ENCODE peak calls at places on chromosomes 6 and 20, in ten cellular contexts. One of them, this sample, is unnamed.

GRCh38 chr6:131685266-131685780 is 15.9 kb downstream of the OR2A4 start:
- DNase-seq in heart left ventricle: no peak
- DNase-seq in PC-3: no peak
- DNase-seq in GM23248: no peak
- DNase-seq in caudate nucleus: no peak
- DNase-seq in AG04450: no peak
- DNase-seq in esophagus muscularis mucosa: no peak
- DNase-seq in H9: no peak
- DNase-seq in mammary epithelial cell: no peak
- DNase-seq in brain microvascular endothelial cell: no peak
- DNase-seq in this sample: no peak

GRCh38 chr6:20180935-20181334 is 31.3 kb downstream of the MBOAT1 start:
- DNase-seq in PC-3: no peak
- DNase-seq in brain microvascular endothelial cell: no peak
- DNase-seq in caudate nucleus: no peak
- DNase-seq in mammary epithelial cell: peak
- DNase-seq in esophagus muscularis mucosa: no peak
- DNase-seq in GM23248: peak
- DNase-seq in heart left ventricle: no peak
- DNase-seq in H9: no peak
- DNase-seq in AG04450: no peak
- DNase-seq in this sample: no peak

GRCh38 chr6:125481056-125481455 is 179.3 kb upstream of the HDDC2 start:
- DNase-seq in mammary epithelial cell: no peak
- DNase-seq in caudate nucleus: no peak
- DNase-seq in PC-3: no peak
- DNase-seq in H9: no peak
- DNase-seq in GM23248: no peak
- DNase-seq in esophagus muscularis mucosa: no peak
- DNase-seq in heart left ventricle: no peak
- DNase-seq in AG04450: no peak
- DNase-seq in brain microvascular endothelial cell: peak
- DNase-seq in this sample: no peak

GRCh38 chr20:6887966-6888365 is 120.5 kb downstream of the BMP2 start:
- DNase-seq in heart left ventricle: no peak
- DNase-seq in GM23248: no peak
- DNase-seq in brain microvascular endothelial cell: no peak
- DNase-seq in H9: no peak
- DNase-seq in PC-3: no peak
- DNase-seq in caudate nucleus: no peak
- DNase-seq in AG04450: no peak
- DNase-seq in esophagus muscularis mucosa: no peak
- DNase-seq in mammary epithelial cell: no peak
- DNase-seq in this sample: no peak

GRCh38 chr6:37354526-37355384 is 972 bp downstream of the RNF8 start:
- DNase-seq in H9: peak
- DNase-seq in PC-3: peak
- DNase-seq in heart left ventricle: peak
- DNase-seq in AG04450: no peak
- DNase-seq in esophagus muscularis mucosa: no peak
- DNase-seq in brain microvascular endothelial cell: no peak
- DNase-seq in caudate nucleus: no peak
- DNase-seq in GM23248: peak
- DNase-seq in mammary epithelial cell: peak
- DNase-seq in this sample: no peak

GRCh38 chr20:47985092-47985850 is 200.0 kb upstream of the SULF2 start:
- DNase-seq in GM23248: peak
- DNase-seq in PC-3: peak
- DNase-seq in caudate nucleus: no peak
- DNase-seq in H9: peak
- DNase-seq in brain microvascular endothelial cell: no peak
- DNase-seq in esophagus muscularis mucosa: no peak
- DNase-seq in mammary epithelial cell: peak
- DNase-seq in AG04450: no peak
- DNase-seq in heart left ventricle: no peak
- DNase-seq in this sample: no peak

GRCh38 chr6:111992851-111993250 is 61.1 kb upstream of the CCN6 start:
- DNase-seq in GM23248: peak
- DNase-seq in caudate nucleus: no peak
- DNase-seq in brain microvascular endothelial cell: peak
- DNase-seq in esophagus muscularis mucosa: no peak
- DNase-seq in heart left ventricle: no peak
- DNase-seq in AG04450: no peak
- DNase-seq in PC-3: peak
- DNase-seq in H9: no peak
- DNase-seq in mammary epithelial cell: peak
- DNase-seq in this sample: no peak

GRCh38 chr6:134676307-134677281 is 273.3 kb downstream of the ALDH8A1 start:
- DNase-seq in GM23248: no peak
- DNase-seq in esophagus muscularis mucosa: no peak
- DNase-seq in PC-3: no peak
- DNase-seq in heart left ventricle: no peak
- DNase-seq in H9: no peak
- DNase-seq in brain microvascular endothelial cell: peak
- DNase-seq in caudate nucleus: no peak
- DNase-seq in AG04450: no peak
- DNase-seq in mammary epithelial cell: no peak
- DNase-seq in this sample: no peak

GRCh38 chr6:53956068-53956711 is 155.1 kb upstream of the MLIP start:
- DNase-seq in heart left ventricle: peak
- DNase-seq in GM23248: peak
- DNase-seq in brain microvascular endothelial cell: peak
- DNase-seq in mammary epithelial cell: peak
- DNase-seq in PC-3: peak
- DNase-seq in esophagus muscularis mucosa: no peak
- DNase-seq in caudate nucleus: peak
- DNase-seq in H9: peak
- DNase-seq in AG04450: peak
- DNase-seq in this sample: peak

GRCh38 chr6:169344651-169345050 is 91.0 kb upstream of the THBS2 start:
- DNase-seq in brain microvascular endothelial cell: no peak
- DNase-seq in AG04450: no peak
- DNase-seq in heart left ventricle: no peak
- DNase-seq in H9: no peak
- DNase-seq in esophagus muscularis mucosa: peak
- DNase-seq in mammary epithelial cell: no peak
- DNase-seq in caudate nucleus: no peak
- DNase-seq in GM23248: peak
- DNase-seq in PC-3: no peak
- DNase-seq in this sample: no peak

GRCh38 chr6:23003671-23004598 is 434.6 kb downstream of the HDGFL1 start:
- DNase-seq in caudate nucleus: no peak
- DNase-seq in mammary epithelial cell: no peak
- DNase-seq in GM23248: peak
- DNase-seq in brain microvascular endothelial cell: peak
- DNase-seq in esophagus muscularis mucosa: no peak
- DNase-seq in heart left ventricle: no peak
- DNase-seq in AG04450: peak
- DNase-seq in PC-3: no peak
- DNase-seq in H9: no peak
- DNase-seq in this sample: no peak

GRCh38 chr20:17966432-17967312 is 1.9 kb downstream of the SNX5 start:
- DNase-seq in mammary epithelial cell: peak
- DNase-seq in PC-3: peak
- DNase-seq in brain microvascular endothelial cell: peak
- DNase-seq in esophagus muscularis mucosa: no peak
- DNase-seq in H9: no peak
- DNase-seq in heart left ventricle: no peak
- DNase-seq in AG04450: no peak
- DNase-seq in GM23248: peak
- DNase-seq in caudate nucleus: no peak
- DNase-seq in this sample: peak

GRCh38 chr6:154390034-154390433 is 33.4 kb upstream of the IPCEF1 start:
- DNase-seq in PC-3: no peak
- DNase-seq in brain microvascular endothelial cell: no peak
- DNase-seq in H9: no peak
- DNase-seq in esophagus muscularis mucosa: no peak
- DNase-seq in mammary epithelial cell: peak
- DNase-seq in heart left ventricle: no peak
- DNase-seq in AG04450: no peak
- DNase-seq in GM23248: no peak
- DNase-seq in caudate nucleus: no peak
- DNase-seq in this sample: no peak

GRCh38 chr6:10999994-11000393 is 44.1 kb downstream of the ELOVL2 start:
- DNase-seq in brain microvascular endothelial cell: peak
- DNase-seq in mammary epithelial cell: no peak
- DNase-seq in heart left ventricle: no peak
- DNase-seq in H9: no peak
- DNase-seq in GM23248: peak
- DNase-seq in esophagus muscularis mucosa: no peak
- DNase-seq in PC-3: no peak
- DNase-seq in caudate nucleus: no peak
- DNase-seq in AG04450: peak
- DNase-seq in this sample: no peak

GRCh38 chr6:37668251-37668650 is 29.4 kb downstream of the MDGA1 start:
- DNase-seq in esophagus muscularis mucosa: no peak
- DNase-seq in heart left ventricle: no peak
- DNase-seq in AG04450: no peak
- DNase-seq in PC-3: peak
- DNase-seq in brain microvascular endothelial cell: no peak
- DNase-seq in H9: no peak
- DNase-seq in mammary epithelial cell: no peak
- DNase-seq in caudate nucleus: no peak
- DNase-seq in GM23248: peak
- DNase-seq in this sample: no peak

DNA sequence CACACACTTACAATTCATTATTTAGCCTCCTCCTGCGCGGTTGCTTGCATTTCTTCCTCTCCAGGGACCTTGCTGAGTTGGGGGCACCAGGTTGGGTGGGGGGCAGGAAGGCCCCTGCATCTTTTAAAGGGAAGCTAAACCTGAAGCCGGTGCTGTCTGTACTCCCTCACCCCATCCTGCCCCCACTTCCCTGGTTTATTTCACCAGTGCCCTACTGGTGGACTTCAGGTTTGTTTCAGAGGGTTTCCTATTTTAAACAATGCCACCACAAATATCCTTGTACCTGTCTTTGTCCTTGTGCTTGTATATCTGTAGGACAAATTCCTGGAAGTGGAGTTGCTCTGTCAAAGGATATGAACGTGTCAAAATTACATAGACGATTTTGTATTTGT is 21.0 kb downstream of the PTK7 start:
- DNase-seq in GM23248: no peak
- DNase-seq in PC-3: peak
- DNase-seq in brain microvascular endothelial cell: no peak
- DNase-seq in AG04450: no peak
- DNase-seq in mammary epithelial cell: no peak
- DNase-seq in esophagus muscularis mucosa: no peak
- DNase-seq in heart left ventricle: no peak
- DNase-seq in H9: no peak
- DNase-seq in caudate nucleus: no peak
- DNase-seq in this sample: no peak
- H3K27ac ChIP-seq in GM23248: peak
- H3K27ac ChIP-seq in PC-3: peak
- H3K27ac ChIP-seq in brain microvascular endothelial cell: peak
- H3K27ac ChIP-seq in AG04450: peak
- H3K27ac ChIP-seq in mammary epithelial cell: peak
- H3K27ac ChIP-seq in esophagus muscularis mucosa: no peak
- H3K27ac ChIP-seq in heart left ventricle: no peak
- H3K27ac ChIP-seq in H9: no peak
- H3K27ac ChIP-seq in caudate nucleus: peak
- H3K27ac ChIP-seq in this sample: no peak

DNA sequence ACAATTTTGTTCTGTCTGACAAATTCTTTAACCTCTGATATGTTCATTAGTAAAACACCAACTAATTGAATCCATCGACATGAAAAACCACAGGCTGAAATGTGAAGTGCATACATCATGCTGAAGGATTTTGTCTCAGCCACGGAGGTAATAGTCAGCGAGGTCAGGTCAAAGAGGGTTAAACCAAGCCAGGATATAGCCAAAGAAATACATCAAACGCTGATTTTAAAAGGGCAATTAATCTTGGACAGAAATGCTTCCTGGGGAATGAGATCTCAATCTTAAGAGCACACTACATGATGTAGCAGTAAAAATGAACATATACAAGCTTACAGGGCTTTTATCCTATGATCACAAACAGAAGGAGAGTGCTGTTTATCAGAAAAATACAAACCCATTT is 106.7 kb downstream of the PRDM1 start:
- DNase-seq in heart left ventricle: no peak
- DNase-seq in H9: no peak
- DNase-seq in AG04450: no peak
- DNase-seq in esophagus muscularis mucosa: no peak
- DNase-seq in brain microvascular endothelial cell: peak
- DNase-seq in PC-3: peak
- DNase-seq in mammary epithelial cell: peak
- DNase-seq in GM23248: peak
- DNase-seq in caudate nucleus: no peak
- DNase-seq in this sample: no peak
- H3K27ac ChIP-seq in heart left ventricle: no peak
- H3K27ac ChIP-seq in H9: no peak
- H3K27ac ChIP-seq in AG04450: no peak
- H3K27ac ChIP-seq in esophagus muscularis mucosa: no peak
- H3K27ac ChIP-seq in brain microvascular endothelial cell: peak
- H3K27ac ChIP-seq in PC-3: peak
- H3K27ac ChIP-seq in mammary epithelial cell: peak
- H3K27ac ChIP-seq in GM23248: peak
- H3K27ac ChIP-seq in caudate nucleus: no peak
- H3K27ac ChIP-seq in this sample: no peak

GRCh38 chr20:51171141-51171540 is 148.2 kb upstream of the KCNG1 start:
- DNase-seq in caudate nucleus: no peak
- DNase-seq in heart left ventricle: no peak
- DNase-seq in esophagus muscularis mucosa: no peak
- DNase-seq in GM23248: no peak
- DNase-seq in H9: no peak
- DNase-seq in brain microvascular endothelial cell: no peak
- DNase-seq in PC-3: no peak
- DNase-seq in AG04450: no peak
- DNase-seq in mammary epithelial cell: peak
- DNase-seq in this sample: no peak
- H3K27ac ChIP-seq in caudate nucleus: no peak
- H3K27ac ChIP-seq in heart left ventricle: no peak
- H3K27ac ChIP-seq in esophagus muscularis mucosa: no peak
- H3K27ac ChIP-seq in GM23248: no peak
- H3K27ac ChIP-seq in H9: no peak
- H3K27ac ChIP-seq in brain microvascular endothelial cell: no peak
- H3K27ac ChIP-seq in PC-3: no peak
- H3K27ac ChIP-seq in AG04450: no peak
- H3K27ac ChIP-seq in mammary epithelial cell: no peak
- H3K27ac ChIP-seq in this sample: no peak

GRCh38 chr6:89162047-89162371 is 16.2 kb downstream of the PM20D2 start:
- DNase-seq in H9: no peak
- DNase-seq in PC-3: no peak
- DNase-seq in brain microvascular endothelial cell: no peak
- DNase-seq in AG04450: no peak
- DNase-seq in GM23248: no peak
- DNase-seq in heart left ventricle: peak
- DNase-seq in caudate nucleus: no peak
- DNase-seq in mammary epithelial cell: no peak
- DNase-seq in esophagus muscularis mucosa: no peak
- DNase-seq in this sample: no peak
- H3K27ac ChIP-seq in H9: no peak
- H3K27ac ChIP-seq in PC-3: no peak
- H3K27ac ChIP-seq in brain microvascular endothelial cell: no peak
- H3K27ac ChIP-seq in AG04450: no peak
- H3K27ac ChIP-seq in GM23248: no peak
- H3K27ac ChIP-seq in heart left ventricle: peak
- H3K27ac ChIP-seq in caudate nucleus: no peak
- H3K27ac ChIP-seq in mammary epithelial cell: no peak
- H3K27ac ChIP-seq in esophagus muscularis mucosa: peak
- H3K27ac ChIP-seq in this sample: no peak

This sample was measured in MM.1S.